ENCODE peak calls at places on chromosomes 13 and 19, in eight cellular contexts. R is GOT3; X is ACHN; F is left lobe of liver; K is stimulated activated CD8-positive, alpha-beta memory T cell treated with anti-CD3 and anti-CD28 coated beads, Interleukin-4, amount 100 ng/mL, for 1 hour; Q is activated naive CD4-positive, alpha-beta T cell; E is IMR-90; V is stimulated activated CD4-positive, alpha-beta T cell treated with anti-CD3 and anti-CD28 coated beads, Interleukin-12 subunit alpha, Interleukin-12 subunit beta, amount 100 ng/mL, for 24 hours. H is an unnamed sample.

GRCh38 chr19:33702606-33703437 is 81.1 kb downstream of the CHST8 start:
- DNase-seq in V (no peak), Q (no peak), E (no peak), R (no peak), K (no peak), F (no peak), X (no peak), H (no peak)

GRCh38 chr19:47707135-47707925 is 5.9 kb upstream of the EHD2 start:
- DNase-seq in V (peak; percentile 79), Q (peak; percentile 53), E (peak; percentile 75), R (no peak), X (peak; percentile 71), K (peak; percentile 55), F (peak; percentile 69), H (no peak)

GRCh38 chr19:2869618-2870017 is 2.5 kb downstream of the ZNF556 start:
- DNase-seq in F (no peak), X (no peak), Q (no peak), K (no peak), E (no peak), V (no peak), R (no peak), H (no peak)

GRCh38 chr13:112194579-112194978 is 127.6 kb downstream of the SOX1 start:
- DNase-seq in F (no peak), K (no peak), E (no peak), R (no peak), Q (no peak), X (no peak), V (no peak), H (no peak)

GRCh38 chr13:44792096-44792495 is 197.2 kb downstream of the NUFIP1 start:
- DNase-seq in K (no peak), X (no peak), R (no peak), F (no peak), Q (no peak), E (no peak), V (no peak), H (no peak)

GRCh38 chr13:47289578-47289977 is 392.7 kb upstream of the HTR2A start:
- DNase-seq in E (no peak), K (no peak), R (no peak), V (no peak), X (no peak), Q (no peak), F (no peak), H (no peak)

GRCh38 chr19:8663920-8664670 is 33.7 kb downstream of the NFILZ start:
- DNase-seq in E (no peak), R (no peak), X (no peak), K (no peak), Q (peak; percentile 28), V (peak; percentile 37), F (no peak), H (no peak)

GRCh38 chr19:45098521-45099464 is 5.8 kb downstream of the PPP1R37 start:
- DNase-seq in K (no peak), V (no peak), R (no peak), E (peak; percentile 45), X (no peak), F (no peak), Q (no peak), H (no peak)

GRCh38 chr19:40921005-40921897 is 39.2 kb upstream of the CYP2A7 start:
- DNase-seq in K (no peak), E (no peak), V (no peak), X (peak; percentile 2), R (no peak), Q (no peak), F (peak; percentile 91), H (no peak)

GRCh38 chr19:18660051-18660910 is 23.2 kb upstream of the CRTC1 start:
- DNase-seq in V (no peak), K (no peak), R (peak; percentile 30), E (peak; percentile 69), F (no peak), X (peak; percentile 44), Q (no peak), H (no peak)

GRCh38 chr19:52343548-52343947 is 7.5 kb downstream of the ZNF610 start:
- DNase-seq in V (peak; percentile 24), F (no peak), E (peak; percentile 13), R (no peak), Q (peak; percentile 12), X (no peak), K (peak; percentile 19), H (no peak)

GRCh38 chr13:21341637-21342422 is 117.3 kb downstream of the ZDHHC20 start:
- DNase-seq in E (no peak), X (no peak), F (no peak), R (no peak), K (no peak), Q (no peak), V (no peak), H (no peak)

GRCh38 chr13:111492958-111493357 is 172.5 kb downstream of the TEX29 start:
- DNase-seq in V (no peak), R (no peak), Q (no peak), E (no peak), K (no peak), X (no peak), F (no peak), H (no peak)

GRCh38 chr13:28819748-28820098 is 416 bp upstream of the MTUS2 start:
- DNase-seq in Q (peak; percentile 4), X (peak; percentile 48), V (peak; percentile 33), R (no peak), F (peak; percentile 78), E (peak; percentile 32), K (no peak), H (no peak)

GRCh38 chr19:49458567-49458903 is 5.5 kb downstream of the ALDH16A1 start:
- DNase-seq in F (no peak), K (no peak), R (no peak), Q (no peak), X (no peak), E (no peak), V (no peak), H (no peak)

GRCh38 chr13:36608474-36608873 is 65.3 kb upstream of the SERTM1 start:
- DNase-seq in Q (no peak), X (no peak), K (no peak), V (no peak), E (no peak), R (no peak), F (no peak), H (no peak)

GRCh38 chr13:49373699-49374098 is 70.2 kb downstream of the CAB39L start:
- DNase-seq in E (peak; percentile 42), Q (no peak), V (no peak), F (no peak), X (peak; percentile 5), K (no peak), R (no peak), H (no peak)

GRCh38 chr19:49411681-49412321 is 11.4 kb downstream of the PTH2 start:
- DNase-seq in R (no peak), K (no peak), F (no peak), Q (no peak), V (no peak), E (no peak), X (no peak), H (no peak)

GRCh38 chr13:48311223-48311622 is 7.7 kb downstream of the RB1 start:
- DNase-seq in V (no peak), R (no peak), E (no peak), F (no peak), Q (no peak), K (no peak), X (no peak), H (no peak)

GRCh38 chr19:29771708-29772415 is 39.9 kb upstream of the CCNE1 start:
- DNase-seq in V (peak; percentile 3), Q (peak; percentile 24), R (no peak), E (peak; percentile 37), K (no peak), F (no peak), X (peak; percentile 47), H (no peak)

GRCh38 chr13:100130092-100130491 is 41.2 kb downstream of the PCCA start:
- DNase-seq in Q (no peak), K (no peak), X (no peak), V (no peak), R (no peak), E (no peak), F (no peak), H (no peak)

GRCh38 chr13:44748439-44748838 is 172.3 kb upstream of the TSC22D1 start:
- DNase-seq in R (no peak), F (no peak), E (no peak), V (no peak), Q (no peak), K (no peak), X (no peak), H (no peak)

H was measured in cortex of kidney.